ENCODE peak calls at places on chromosomes 5 and 9, in five cellular contexts. One of them, this sample, is unnamed.

GRCh38 chr5:88276378-88276777 is 7.7 kb upstream of the TMEM161B start:
- DNase-seq in HepG2: no peak
- DNase-seq in K562: no peak
- DNase-seq in GM12878: no peak
- DNase-seq in SK-N-SH: no peak
- DNase-seq in this sample: no peak

GRCh38 chr9:131238402-131239021 is 37.8 kb downstream of the FAM78A start:
- DNase-seq in GM12878: no peak
- DNase-seq in SK-N-SH: no peak
- DNase-seq in HepG2: no peak
- DNase-seq in K562: no peak
- DNase-seq in this sample: peak

GRCh38 chr9:136944094-136944518 is 432 bp downstream of the FBXW5 start:
- DNase-seq in HepG2: no peak
- DNase-seq in SK-N-SH: peak
- DNase-seq in GM12878: no peak
- DNase-seq in K562: no peak
- DNase-seq in this sample: peak

GRCh38 chr5:57302164-57302563 is 128.3 kb downstream of the GPBP1 start:
- DNase-seq in SK-N-SH: no peak
- DNase-seq in HepG2: peak
- DNase-seq in K562: no peak
- DNase-seq in GM12878: peak
- DNase-seq in this sample: peak

GRCh38 chr9:38339087-38339486 is 53.4 kb upstream of the ALDH1B1 start:
- DNase-seq in SK-N-SH: no peak
- DNase-seq in GM12878: peak
- DNase-seq in HepG2: no peak
- DNase-seq in K562: no peak
- DNase-seq in this sample: peak

GRCh38 chr5:68522863-68523262 is 307.3 kb downstream of the PIK3R1 start:
- DNase-seq in HepG2: no peak
- DNase-seq in K562: no peak
- DNase-seq in SK-N-SH: no peak
- DNase-seq in GM12878: no peak
- DNase-seq in this sample: peak

GRCh38 chr5:72427488-72428437 is 79.4 kb downstream of the ZNF366 start:
- DNase-seq in SK-N-SH: no peak
- DNase-seq in K562: no peak
- DNase-seq in GM12878: no peak
- DNase-seq in HepG2: no peak
- DNase-seq in this sample: peak

GRCh38 chr5:176803943-176804498 is 6.3 kb upstream of the UNC5A start:
- DNase-seq in HepG2: no peak
- DNase-seq in SK-N-SH: no peak
- DNase-seq in K562: peak
- DNase-seq in GM12878: no peak
- DNase-seq in this sample: peak

GRCh38 chr9:123081824-123082223 is 48.4 kb downstream of the GPR21 start:
- DNase-seq in K562: peak
- DNase-seq in HepG2: peak
- DNase-seq in GM12878: peak
- DNase-seq in SK-N-SH: peak
- DNase-seq in this sample: peak

GRCh38 chr9:91790912-91791311 is 159.1 kb downstream of the ROR2 start:
- DNase-seq in GM12878: no peak
- DNase-seq in K562: no peak
- DNase-seq in HepG2: no peak
- DNase-seq in SK-N-SH: no peak
- DNase-seq in this sample: peak

GRCh38 chr9:126366366-126367011 is 39.9 kb downstream of the MVB12B start:
- DNase-seq in GM12878: no peak
- DNase-seq in HepG2: no peak
- DNase-seq in SK-N-SH: no peak
- DNase-seq in K562: no peak
- DNase-seq in this sample: no peak

GRCh38 chr5:38404667-38405276 is 146.4 kb downstream of the EGFLAM start:
- DNase-seq in HepG2: peak
- DNase-seq in K562: no peak
- DNase-seq in SK-N-SH: peak
- DNase-seq in GM12878: no peak
- DNase-seq in this sample: no peak

GRCh38 chr5:157912621-157913325 is 53.8 kb upstream of the CLINT1 start:
- DNase-seq in GM12878: peak
- DNase-seq in HepG2: no peak
- DNase-seq in K562: no peak
- DNase-seq in SK-N-SH: no peak
- DNase-seq in this sample: no peak

GRCh38 chr5:140417235-140417634 is 15.6 kb downstream of the ANKHD1 start:
- DNase-seq in K562: no peak
- DNase-seq in GM12878: no peak
- DNase-seq in SK-N-SH: no peak
- DNase-seq in HepG2: no peak
- DNase-seq in this sample: no peak

GRCh38 chr9:127384901-127385300 is 12.1 kb upstream of the SLC2A8 start:
- DNase-seq in K562: peak
- DNase-seq in GM12878: no peak
- DNase-seq in SK-N-SH: no peak
- DNase-seq in HepG2: no peak
- DNase-seq in this sample: no peak

GRCh38 chr9:95283678-95284077 is 33.8 kb downstream of the FANCC start:
- DNase-seq in K562: no peak
- DNase-seq in SK-N-SH: no peak
- DNase-seq in HepG2: no peak
- DNase-seq in GM12878: no peak
- DNase-seq in this sample: no peak

GRCh38 chr5:71384706-71385105 is 70.7 kb upstream of the BDP1 start:
- DNase-seq in HepG2: no peak
- DNase-seq in K562: no peak
- DNase-seq in SK-N-SH: no peak
- DNase-seq in GM12878: no peak
- DNase-seq in this sample: no peak

GRCh38 chr5:33257807-33258491 is 182.8 kb upstream of the TARS1 start:
- DNase-seq in GM12878: no peak
- DNase-seq in HepG2: no peak
- DNase-seq in K562: no peak
- DNase-seq in SK-N-SH: no peak
- DNase-seq in this sample: peak

GRCh38 chr5:17411436-17411835 is 86.6 kb upstream of the TAF11L2 start:
- DNase-seq in K562: no peak
- DNase-seq in HepG2: no peak
- DNase-seq in GM12878: no peak
- DNase-seq in SK-N-SH: no peak
- DNase-seq in this sample: peak

GRCh38 chr5:127229185-127229889 is 61.3 kb upstream of the MEGF10 start:
- DNase-seq in SK-N-SH: peak
- DNase-seq in HepG2: no peak
- DNase-seq in K562: peak
- DNase-seq in GM12878: no peak
- DNase-seq in this sample: peak

GRCh38 chr5:157994906-157995519 is 136.1 kb upstream of the CLINT1 start:
- DNase-seq in SK-N-SH: peak
- DNase-seq in HepG2: peak
- DNase-seq in K562: peak
- DNase-seq in GM12878: peak
- DNase-seq in this sample: peak

GRCh38 chr5:103668281-103668680 is 105.7 kb upstream of the NUDT12 start:
- DNase-seq in SK-N-SH: no peak
- DNase-seq in HepG2: no peak
- DNase-seq in K562: no peak
- DNase-seq in GM12878: no peak
- DNase-seq in this sample: no peak

GRCh38 chr5:103669615-103670014 is 107.0 kb upstream of the NUDT12 start:
- DNase-seq in SK-N-SH: no peak
- DNase-seq in K562: no peak
- DNase-seq in GM12878: no peak
- DNase-seq in HepG2: no peak
- DNase-seq in this sample: no peak

DNA sequence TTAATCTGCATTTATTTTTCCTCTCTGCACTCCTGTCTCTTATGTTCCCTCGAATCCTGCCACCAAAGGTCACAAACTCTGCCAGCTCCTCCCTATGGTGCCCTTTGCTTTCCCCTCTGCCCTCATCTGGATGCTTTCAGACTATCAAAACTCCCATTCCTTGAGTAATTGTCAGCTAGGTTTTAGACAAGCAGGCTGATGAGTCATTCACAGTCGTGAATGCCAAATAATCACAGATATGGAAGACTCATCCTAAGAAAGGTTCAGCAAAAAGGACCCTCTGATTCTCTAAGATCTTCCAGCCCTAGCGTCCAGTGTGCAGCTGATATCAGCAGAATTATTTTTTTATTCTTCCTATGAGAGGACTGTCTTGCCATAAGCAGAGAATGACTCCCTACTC is 104.5 kb upstream of the NUDT12 start:
- DNase-seq in GM12878: no peak
- DNase-seq in SK-N-SH: no peak
- DNase-seq in K562: no peak
- DNase-seq in HepG2: no peak
- DNase-seq in this sample: peak
- TF ChIP-seq MXI1 in GM12878: no peak
- TF ChIP-seq MXI1 in SK-N-SH: no peak
- TF ChIP-seq MXI1 in K562: no peak
- TF ChIP-seq MXI1 in HepG2: no peak
- TF ChIP-seq MXI1 in this sample: no peak

DNA sequence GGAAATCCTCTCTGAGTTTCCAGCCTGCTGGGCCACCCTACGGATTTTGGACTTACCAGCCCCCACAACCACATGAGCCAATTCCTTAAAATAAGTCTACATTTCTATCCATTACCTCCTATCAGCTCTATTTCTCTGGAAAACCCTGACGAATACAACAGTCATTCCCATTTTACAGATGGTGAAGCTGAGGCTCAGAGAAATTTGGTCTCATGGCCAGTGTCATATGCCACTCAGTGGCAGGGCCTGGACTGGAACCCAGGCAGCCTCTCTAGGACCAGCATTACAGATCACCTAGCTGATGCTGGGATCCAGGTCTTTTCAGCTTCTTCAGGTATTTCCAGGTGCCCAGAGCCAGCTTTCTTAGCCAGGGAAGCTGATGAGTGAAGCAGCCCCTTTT is 45.0 kb upstream of the SH3PXD2B start:
- DNase-seq in GM12878: no peak
- DNase-seq in K562: no peak
- DNase-seq in HepG2: no peak
- DNase-seq in SK-N-SH: no peak
- DNase-seq in this sample: no peak
- TF ChIP-seq MXI1 in GM12878: no peak
- TF ChIP-seq MXI1 in K562: no peak
- TF ChIP-seq MXI1 in HepG2: no peak
- TF ChIP-seq MXI1 in SK-N-SH: no peak
- TF ChIP-seq MXI1 in this sample: no peak

GRCh38 chr9:121395558-121395957 is 25.5 kb upstream of the STOM start:
- DNase-seq in SK-N-SH: no peak
- DNase-seq in GM12878: no peak
- DNase-seq in HepG2: no peak
- DNase-seq in K562: no peak
- DNase-seq in this sample: no peak

GRCh38 chr9:121399883-121400607 is 30.0 kb upstream of the STOM start:
- DNase-seq in GM12878: peak
- DNase-seq in K562: peak
- DNase-seq in SK-N-SH: peak
- DNase-seq in HepG2: peak
- DNase-seq in this sample: peak

GRCh38 chr9:121394292-121394691 is 24.2 kb upstream of the STOM start:
- DNase-seq in HepG2: no peak
- DNase-seq in GM12878: no peak
- DNase-seq in K562: no peak
- DNase-seq in SK-N-SH: no peak
- DNase-seq in this sample: peak

GRCh38 chr9:121399126-121399882 is 29.3 kb upstream of the STOM start:
- DNase-seq in K562: no peak
- DNase-seq in GM12878: no peak
- DNase-seq in HepG2: no peak
- DNase-seq in SK-N-SH: no peak
- DNase-seq in this sample: peak

GRCh38 chr9:121398374-121398773 is 28.3 kb upstream of the STOM start:
- DNase-seq in SK-N-SH: no peak
- DNase-seq in GM12878: no peak
- DNase-seq in K562: no peak
- DNase-seq in HepG2: peak
- DNase-seq in this sample: peak
- TF ChIP-seq MXI1 in SK-N-SH: no peak
- TF ChIP-seq MXI1 in GM12878: no peak
- TF ChIP-seq MXI1 in K562: no peak
- TF ChIP-seq MXI1 in HepG2: no peak
- TF ChIP-seq MXI1 in this sample: peak

GRCh38 chr5:122965111-122965510 is 71.4 kb downstream of the PPIC start:
- DNase-seq in GM12878: no peak
- DNase-seq in K562: no peak
- DNase-seq in HepG2: no peak
- DNase-seq in SK-N-SH: no peak
- DNase-seq in this sample: no peak
- TF ChIP-seq MXI1 in GM12878: no peak
- TF ChIP-seq MXI1 in K562: no peak
- TF ChIP-seq MXI1 in HepG2: no peak
- TF ChIP-seq MXI1 in SK-N-SH: no peak
- TF ChIP-seq MXI1 in this sample: no peak

GRCh38 chr5:103561670-103562069 is 919 bp downstream of the NUDT12 start:
- DNase-seq in K562: peak
- DNase-seq in GM12878: no peak
- DNase-seq in HepG2: no peak
- DNase-seq in SK-N-SH: no peak
- DNase-seq in this sample: no peak
- TF ChIP-seq MXI1 in K562: no peak
- TF ChIP-seq MXI1 in GM12878: no peak
- TF ChIP-seq MXI1 in HepG2: no peak
- TF ChIP-seq MXI1 in SK-N-SH: no peak
- TF ChIP-seq MXI1 in this sample: no peak

GRCh38 chr9:132698989-132699388 is 28.7 kb downstream of the GTF3C4 start:
- DNase-seq in SK-N-SH: no peak
- DNase-seq in K562: no peak
- DNase-seq in GM12878: no peak
- DNase-seq in HepG2: no peak
- DNase-seq in this sample: no peak
- TF ChIP-seq MXI1 in SK-N-SH: no peak
- TF ChIP-seq MXI1 in K562: no peak
- TF ChIP-seq MXI1 in GM12878: no peak
- TF ChIP-seq MXI1 in HepG2: no peak
- TF ChIP-seq MXI1 in this sample: no peak

DNA sequence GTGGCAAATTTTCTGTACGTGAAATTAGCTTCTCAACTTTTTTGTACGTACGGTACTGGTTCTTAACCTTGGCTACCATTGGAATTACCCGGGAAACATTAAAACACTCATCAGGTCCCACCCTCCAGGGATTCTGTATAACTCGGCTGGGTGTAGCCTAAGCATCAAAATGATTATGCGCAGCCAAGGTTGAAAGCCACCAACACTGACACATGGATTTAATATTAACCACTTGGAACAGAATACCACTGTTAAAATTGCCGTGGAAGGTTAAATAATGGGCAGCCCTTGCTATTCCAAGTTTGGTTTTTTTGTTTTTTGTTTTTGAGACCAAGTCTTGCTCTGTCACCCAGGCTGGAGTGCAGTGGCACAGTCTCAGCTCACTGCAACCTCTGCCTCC is 17.5 kb downstream of the DNAJA1 start:
- DNase-seq in SK-N-SH: no peak
- DNase-seq in HepG2: no peak
- DNase-seq in GM12878: no peak
- DNase-seq in K562: no peak
- DNase-seq in this sample: no peak
- TF ChIP-seq MXI1 in SK-N-SH: no peak
- TF ChIP-seq MXI1 in HepG2: no peak
- TF ChIP-seq MXI1 in GM12878: no peak
- TF ChIP-seq MXI1 in K562: no peak
- TF ChIP-seq MXI1 in this sample: no peak

This sample was measured in IMR-90.